ENCODE peak calls at places on chromosomes 16 and 17, in seven cellular contexts. One of them, this sample, is unnamed.

GRCh38 chr16:2233872-2234812 is 2.1 kb upstream of the DNASE1L2 start:
- DNase-seq in stomach: no peak
- DNase-seq in mucosa of descending colon: no peak
- DNase-seq in left lung: peak; percentile 77
- DNase-seq in tibial nerve: no peak
- DNase-seq in BE2C: no peak
- DNase-seq in DND-41: no peak
- DNase-seq in this sample: no peak

GRCh38 chr16:10817963-10818941 is at the start of gene TVP23A:
- DNase-seq in tibial nerve: no peak
- DNase-seq in left lung: no peak
- DNase-seq in DND-41: no peak
- DNase-seq in BE2C: peak; percentile 21
- DNase-seq in stomach: no peak
- DNase-seq in mucosa of descending colon: no peak
- DNase-seq in this sample: no peak

GRCh38 chr17:4540224-4541040 is 14.8 kb downstream of the MYBBP1A start:
- DNase-seq in left lung: peak; percentile 70
- DNase-seq in tibial nerve: no peak
- DNase-seq in mucosa of descending colon: no peak
- DNase-seq in stomach: peak; percentile 56
- DNase-seq in BE2C: no peak
- DNase-seq in DND-41: no peak
- DNase-seq in this sample: no peak

GRCh38 chr17:83046759-83047478 is 32.5 kb upstream of the METRNL start:
- DNase-seq in tibial nerve: no peak
- DNase-seq in stomach: no peak
- DNase-seq in BE2C: no peak
- DNase-seq in mucosa of descending colon: no peak
- DNase-seq in left lung: peak; percentile 8
- DNase-seq in DND-41: no peak
- DNase-seq in this sample: no peak

GRCh38 chr16:53507464-53508180 is 4.6 kb upstream of the AKTIP start:
- DNase-seq in tibial nerve: no peak
- DNase-seq in stomach: no peak
- DNase-seq in left lung: no peak
- DNase-seq in BE2C: no peak
- DNase-seq in DND-41: peak; percentile 1
- DNase-seq in mucosa of descending colon: no peak
- DNase-seq in this sample: no peak

GRCh38 chr16:46970089-46970488 is 3.4 kb downstream of the DNAJA2 start:
- DNase-seq in DND-41: no peak
- DNase-seq in mucosa of descending colon: no peak
- DNase-seq in stomach: peak; percentile 31
- DNase-seq in left lung: no peak
- DNase-seq in BE2C: no peak
- DNase-seq in tibial nerve: no peak
- DNase-seq in this sample: no peak

GRCh38 chr16:27313422-27314160 is at the start of gene IL4R:
- DNase-seq in left lung: peak; percentile 95
- DNase-seq in stomach: peak; percentile 77
- DNase-seq in mucosa of descending colon: peak; percentile 87
- DNase-seq in DND-41: peak; percentile 60
- DNase-seq in BE2C: peak; percentile 17
- DNase-seq in tibial nerve: no peak
- DNase-seq in this sample: peak; percentile 43

GRCh38 chr17:82229686-82230626 is 1.1 kb downstream of the SLC16A3 start:
- DNase-seq in mucosa of descending colon: peak; percentile 73
- DNase-seq in stomach: no peak
- DNase-seq in tibial nerve: no peak
- DNase-seq in BE2C: peak; percentile 18
- DNase-seq in left lung: peak; percentile 84
- DNase-seq in DND-41: no peak
- DNase-seq in this sample: no peak

GRCh38 chr17:12619444-12620199 is 46.1 kb upstream of the MYOCD start:
- DNase-seq in left lung: no peak
- DNase-seq in mucosa of descending colon: no peak
- DNase-seq in tibial nerve: peak; percentile 54
- DNase-seq in stomach: no peak
- DNase-seq in DND-41: no peak
- DNase-seq in BE2C: no peak
- DNase-seq in this sample: no peak

GRCh38 chr17:17353625-17354484 is 50.7 kb downstream of the NT5M start:
- DNase-seq in stomach: no peak
- DNase-seq in left lung: no peak
- DNase-seq in DND-41: no peak
- DNase-seq in BE2C: no peak
- DNase-seq in mucosa of descending colon: no peak
- DNase-seq in tibial nerve: no peak
- DNase-seq in this sample: no peak

GRCh38 chr16:83068686-83069085 is 441.9 kb downstream of the CDH13 start:
- DNase-seq in left lung: no peak
- DNase-seq in DND-41: no peak
- DNase-seq in stomach: no peak
- DNase-seq in mucosa of descending colon: no peak
- DNase-seq in BE2C: no peak
- DNase-seq in tibial nerve: no peak
- DNase-seq in this sample: no peak

GRCh38 chr16:68339214-68339613 is 28.4 kb downstream of the PRMT7 start:
- DNase-seq in BE2C: no peak
- DNase-seq in tibial nerve: no peak
- DNase-seq in mucosa of descending colon: no peak
- DNase-seq in DND-41: no peak
- DNase-seq in left lung: no peak
- DNase-seq in stomach: no peak
- DNase-seq in this sample: no peak

GRCh38 chr17:3526971-3527370 is 30.6 kb downstream of the TRPV3 start:
- DNase-seq in stomach: no peak
- DNase-seq in DND-41: no peak
- DNase-seq in left lung: no peak
- DNase-seq in mucosa of descending colon: no peak
- DNase-seq in tibial nerve: no peak
- DNase-seq in BE2C: no peak
- DNase-seq in this sample: no peak

GRCh38 chr17:48776602-48777001 is 40.4 kb downstream of the TTLL6 start:
- DNase-seq in DND-41: no peak
- DNase-seq in BE2C: no peak
- DNase-seq in tibial nerve: no peak
- DNase-seq in left lung: no peak
- DNase-seq in stomach: no peak
- DNase-seq in mucosa of descending colon: no peak
- DNase-seq in this sample: no peak

GRCh38 chr17:46944931-46945330 is 22.0 kb downstream of the GOSR2 start:
- DNase-seq in stomach: no peak
- DNase-seq in DND-41: no peak
- DNase-seq in tibial nerve: no peak
- DNase-seq in BE2C: no peak
- DNase-seq in left lung: no peak
- DNase-seq in mucosa of descending colon: no peak
- DNase-seq in this sample: no peak

GRCh38 chr16:75267631-75268264 is 16.3 kb upstream of the BCAR1 start:
- DNase-seq in stomach: peak; percentile 65
- DNase-seq in left lung: peak; percentile 82
- DNase-seq in tibial nerve: no peak
- DNase-seq in DND-41: no peak
- DNase-seq in BE2C: peak; percentile 71
- DNase-seq in mucosa of descending colon: peak; percentile 86
- DNase-seq in this sample: no peak

GRCh38 chr16:66408181-66409048 is 18.7 kb upstream of the BEAN1 start:
- DNase-seq in stomach: no peak
- DNase-seq in BE2C: peak; percentile 44
- DNase-seq in tibial nerve: no peak
- DNase-seq in mucosa of descending colon: no peak
- DNase-seq in left lung: no peak
- DNase-seq in DND-41: peak; percentile 66
- DNase-seq in this sample: no peak
- H3K4me3 ChIP-seq in stomach: no peak overlapping the region
- H3K4me3 ChIP-seq in BE2C: peak overlapping the region; percentile 21
- H3K4me3 ChIP-seq in tibial nerve: no peak overlapping the region
- H3K4me3 ChIP-seq in mucosa of descending colon: no peak overlapping the region
- H3K4me3 ChIP-seq in left lung: no peak overlapping the region
- H3K4me3 ChIP-seq in DND-41: peak overlapping the region; percentile 10
- H3K4me3 ChIP-seq in this sample: peak overlapping the region; percentile 35

GRCh38 chr16:57920891-57921240 is 50.1 kb downstream of the CNGB1 start:
- DNase-seq in tibial nerve: no peak
- DNase-seq in left lung: no peak
- DNase-seq in BE2C: no peak
- DNase-seq in DND-41: no peak
- DNase-seq in mucosa of descending colon: no peak
- DNase-seq in stomach: no peak
- DNase-seq in this sample: no peak
- H3K4me1 ChIP-seq in tibial nerve: no peaks in the 10 kb centered on the region
- H3K4me1 ChIP-seq in left lung: no peaks in the 10 kb centered on the region
- H3K4me1 ChIP-seq in BE2C: no peaks in the 10 kb centered on the region
- H3K4me1 ChIP-seq in DND-41: no peaks in the 10 kb centered on the region
- H3K4me1 ChIP-seq in mucosa of descending colon: no peaks in the 10 kb centered on the region
- H3K4me1 ChIP-seq in stomach: no peaks in the 10 kb centered on the region
- H3K4me1 ChIP-seq in this sample: no peaks in the 10 kb centered on the region

GRCh38 chr16:3532741-3533140 is 31.9 kb downstream of the CLUAP1 start:
- DNase-seq in left lung: no peak
- DNase-seq in stomach: no peak
- DNase-seq in tibial nerve: no peak
- DNase-seq in mucosa of descending colon: no peak
- DNase-seq in DND-41: no peak
- DNase-seq in BE2C: no peak
- DNase-seq in this sample: no peak

GRCh38 chr16:3525951-3526350 is 25.1 kb downstream of the CLUAP1 start:
- DNase-seq in stomach: no peak
- DNase-seq in left lung: no peak
- DNase-seq in DND-41: no peak
- DNase-seq in tibial nerve: no peak
- DNase-seq in mucosa of descending colon: no peak
- DNase-seq in BE2C: no peak
- DNase-seq in this sample: no peak

GRCh38 chr16:3530371-3530914 is 29.6 kb downstream of the CLUAP1 start:
- DNase-seq in left lung: no peak
- DNase-seq in DND-41: no peak
- DNase-seq in tibial nerve: no peak
- DNase-seq in stomach: no peak
- DNase-seq in mucosa of descending colon: no peak
- DNase-seq in BE2C: no peak
- DNase-seq in this sample: no peak

GRCh38 chr16:3528406-3528805 is 27.6 kb downstream of the CLUAP1 start:
- DNase-seq in mucosa of descending colon: no peak
- DNase-seq in DND-41: no peak
- DNase-seq in BE2C: no peak
- DNase-seq in left lung: no peak
- DNase-seq in stomach: no peak
- DNase-seq in tibial nerve: no peak
- DNase-seq in this sample: no peak

DNA sequence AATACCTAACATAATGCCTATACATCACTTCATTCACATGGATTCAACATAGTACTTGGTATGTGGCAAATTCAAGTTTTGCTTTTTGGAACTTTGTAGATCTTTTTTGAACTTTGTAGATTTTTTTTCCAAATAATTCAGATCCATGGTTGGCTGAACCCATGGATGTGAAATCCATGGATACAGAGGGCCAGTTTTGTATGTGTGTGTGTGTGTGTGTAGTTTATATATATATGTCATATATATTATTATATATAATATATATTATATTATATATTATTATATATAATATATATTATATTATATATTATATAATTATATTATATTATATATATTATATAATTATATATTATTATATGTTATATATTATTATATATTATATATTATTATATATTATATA is 28.4 kb downstream of the CLUAP1 start:
- DNase-seq in BE2C: no peak
- DNase-seq in left lung: no peak
- DNase-seq in mucosa of descending colon: no peak
- DNase-seq in stomach: no peak
- DNase-seq in DND-41: no peak
- DNase-seq in tibial nerve: no peak
- DNase-seq in this sample: no peak
- H3K36me3 ChIP-seq in BE2C: peaks cover 31% of the 10 kb centered on the region
- H3K36me3 ChIP-seq in left lung: peaks cover 52% of the 10 kb centered on the region
- H3K36me3 ChIP-seq in mucosa of descending colon: peaks cover 4% of the 10 kb centered on the region
- H3K36me3 ChIP-seq in stomach: peaks cover 86% of the 10 kb centered on the region
- H3K36me3 ChIP-seq in DND-41: peaks cover 37% of the 10 kb centered on the region
- H3K36me3 ChIP-seq in tibial nerve: no peaks in the 10 kb centered on the region
- H3K36me3 ChIP-seq in this sample: peaks cover 28% of the 10 kb centered on the region

DNA sequence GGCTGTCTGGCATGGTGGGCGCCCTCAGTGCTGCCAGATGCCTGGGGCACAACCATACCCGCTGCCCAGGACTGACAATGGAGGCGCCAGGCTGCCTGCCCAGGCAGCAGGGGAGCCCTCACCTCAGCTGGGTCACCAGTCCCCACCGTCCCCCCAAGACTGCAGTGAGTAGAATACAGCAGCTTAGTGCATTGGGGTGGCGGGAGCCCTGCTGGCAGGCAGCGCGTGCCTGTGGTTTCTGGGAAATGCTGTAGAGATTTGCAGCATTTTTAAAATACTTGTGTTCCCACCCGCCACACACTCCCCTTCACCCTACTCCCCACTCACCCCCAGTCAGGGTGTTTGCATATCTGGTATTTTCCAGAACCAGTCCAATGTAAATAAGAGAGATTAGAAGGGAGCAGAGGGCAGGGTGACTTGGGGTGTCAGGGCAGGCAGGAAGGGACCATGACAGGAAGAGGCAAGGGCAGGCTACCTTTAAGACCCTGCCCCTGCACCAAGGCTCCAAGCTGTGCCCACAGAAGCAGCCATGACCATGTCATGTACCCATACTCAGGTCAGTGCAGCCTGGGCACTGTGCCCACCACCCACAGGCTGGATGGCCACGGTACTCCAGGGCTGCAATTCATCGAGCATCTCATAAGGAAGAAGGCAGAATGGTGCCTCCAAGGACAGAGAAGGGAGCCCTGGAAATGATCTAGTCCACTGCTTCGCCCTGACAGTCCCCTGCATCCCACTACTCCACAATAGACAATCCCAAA is 21.5 kb downstream of the MYO18A start:
- DNase-seq in mucosa of descending colon: no peak
- DNase-seq in DND-41: peak; percentile 19
- DNase-seq in tibial nerve: no peak
- DNase-seq in BE2C: no peak
- DNase-seq in stomach: no peak
- DNase-seq in left lung: peak; percentile 57
- DNase-seq in this sample: no peak
- H3K4me3 ChIP-seq in mucosa of descending colon: no peak overlapping the region
- H3K4me3 ChIP-seq in DND-41: no peak overlapping the region
- H3K4me3 ChIP-seq in tibial nerve: no peak overlapping the region
- H3K4me3 ChIP-seq in BE2C: no peak overlapping the region
- H3K4me3 ChIP-seq in stomach: peak overlapping the region; percentile 6
- H3K4me3 ChIP-seq in left lung: no peak overlapping the region
- H3K4me3 ChIP-seq in this sample: no peak overlapping the region